ENCODE peak calls at places on chromosome 4, in ten cellular contexts. One of them, this sample, is unnamed.

GRCh38 chr4:123606946-123607542 is 210.4 kb downstream of the SPRY1 start:
- DNase-seq in Peyer's patch: no peak
- DNase-seq in ovary: no peak
- DNase-seq in testis: no peak
- DNase-seq in heart left ventricle: no peak
- DNase-seq in right lobe of liver: no peak
- DNase-seq in erythroblast: no peak
- DNase-seq in transverse colon: no peak
- DNase-seq in tibial nerve: no peak
- DNase-seq in lower leg skin: no peak
- DNase-seq in this sample: no peak

GRCh38 chr4:124686279-124686678 is 26.3 kb downstream of the ANKRD50 start:
- DNase-seq in Peyer's patch: no peak
- DNase-seq in ovary: no peak
- DNase-seq in testis: no peak
- DNase-seq in heart left ventricle: no peak
- DNase-seq in right lobe of liver: no peak
- DNase-seq in erythroblast: no peak
- DNase-seq in transverse colon: no peak
- DNase-seq in tibial nerve: no peak
- DNase-seq in lower leg skin: no peak
- DNase-seq in this sample: no peak

GRCh38 chr4:41432889-41433288 is 105.1 kb upstream of the LIMCH1 start:
- DNase-seq in Peyer's patch: no peak
- DNase-seq in ovary: no peak
- DNase-seq in testis: no peak
- DNase-seq in heart left ventricle: no peak
- DNase-seq in right lobe of liver: no peak
- DNase-seq in erythroblast: no peak
- DNase-seq in transverse colon: no peak
- DNase-seq in tibial nerve: no peak
- DNase-seq in lower leg skin: no peak
- DNase-seq in this sample: no peak

GRCh38 chr4:3808597-3808996 is 42.4 kb downstream of the ADRA2C start:
- DNase-seq in Peyer's patch: no peak
- DNase-seq in ovary: no peak
- DNase-seq in testis: no peak
- DNase-seq in heart left ventricle: no peak
- DNase-seq in right lobe of liver: no peak
- DNase-seq in erythroblast: no peak
- DNase-seq in transverse colon: no peak
- DNase-seq in tibial nerve: no peak
- DNase-seq in lower leg skin: no peak
- DNase-seq in this sample: no peak

GRCh38 chr4:11487139-11487538 is 58.4 kb upstream of the HS3ST1 start:
- DNase-seq in Peyer's patch: no peak
- DNase-seq in ovary: no peak
- DNase-seq in testis: no peak
- DNase-seq in heart left ventricle: no peak
- DNase-seq in right lobe of liver: no peak
- DNase-seq in erythroblast: no peak
- DNase-seq in transverse colon: no peak
- DNase-seq in tibial nerve: no peak
- DNase-seq in lower leg skin: no peak
- DNase-seq in this sample: no peak

GRCh38 chr4:176436500-176436973 is 116.8 kb downstream of the SPCS3 start:
- DNase-seq in Peyer's patch: no peak
- DNase-seq in ovary: no peak
- DNase-seq in testis: no peak
- DNase-seq in heart left ventricle: no peak
- DNase-seq in right lobe of liver: no peak
- DNase-seq in erythroblast: no peak
- DNase-seq in transverse colon: no peak
- DNase-seq in tibial nerve: no peak
- DNase-seq in lower leg skin: no peak
- DNase-seq in this sample: peak

GRCh38 chr4:48175806-48176205 is 41.8 kb upstream of the TXK start:
- DNase-seq in Peyer's patch: no peak
- DNase-seq in ovary: no peak
- DNase-seq in testis: no peak
- DNase-seq in heart left ventricle: no peak
- DNase-seq in right lobe of liver: no peak
- DNase-seq in erythroblast: no peak
- DNase-seq in transverse colon: no peak
- DNase-seq in tibial nerve: no peak
- DNase-seq in lower leg skin: no peak
- DNase-seq in this sample: no peak

GRCh38 chr4:41438564-41438963 is 99.4 kb upstream of the LIMCH1 start:
- DNase-seq in Peyer's patch: no peak
- DNase-seq in ovary: no peak
- DNase-seq in testis: no peak
- DNase-seq in heart left ventricle: no peak
- DNase-seq in right lobe of liver: peak
- DNase-seq in erythroblast: no peak
- DNase-seq in transverse colon: no peak
- DNase-seq in tibial nerve: no peak
- DNase-seq in lower leg skin: no peak
- DNase-seq in this sample: no peak

GRCh38 chr4:94695389-94695788 is 62.4 kb upstream of the BMPR1B start:
- DNase-seq in Peyer's patch: no peak
- DNase-seq in ovary: no peak
- DNase-seq in testis: no peak
- DNase-seq in heart left ventricle: no peak
- DNase-seq in right lobe of liver: no peak
- DNase-seq in erythroblast: no peak
- DNase-seq in transverse colon: no peak
- DNase-seq in tibial nerve: no peak
- DNase-seq in lower leg skin: no peak
- DNase-seq in this sample: no peak

GRCh38 chr4:157674699-157675098 is 454.2 kb downstream of the GRIA2 start:
- DNase-seq in Peyer's patch: no peak
- DNase-seq in ovary: no peak
- DNase-seq in testis: no peak
- DNase-seq in heart left ventricle: no peak
- DNase-seq in right lobe of liver: no peak
- DNase-seq in erythroblast: no peak
- DNase-seq in transverse colon: no peak
- DNase-seq in tibial nerve: no peak
- DNase-seq in lower leg skin: no peak
- DNase-seq in this sample: no peak

GRCh38 chr4:150579591-150580234 is 2.2 kb upstream of the MAB21L2 start:
- DNase-seq in Peyer's patch: no peak
- DNase-seq in ovary: no peak
- DNase-seq in testis: peak
- DNase-seq in heart left ventricle: peak
- DNase-seq in right lobe of liver: peak
- DNase-seq in erythroblast: no peak
- DNase-seq in transverse colon: no peak
- DNase-seq in tibial nerve: no peak
- DNase-seq in lower leg skin: no peak
- DNase-seq in this sample: no peak

GRCh38 chr4:113101669-113102068 is 52.2 kb downstream of the ANK2 start:
- DNase-seq in Peyer's patch: no peak
- DNase-seq in ovary: no peak
- DNase-seq in testis: no peak
- DNase-seq in heart left ventricle: no peak
- DNase-seq in right lobe of liver: no peak
- DNase-seq in erythroblast: no peak
- DNase-seq in transverse colon: no peak
- DNase-seq in tibial nerve: no peak
- DNase-seq in lower leg skin: no peak
- DNase-seq in this sample: no peak

DNA sequence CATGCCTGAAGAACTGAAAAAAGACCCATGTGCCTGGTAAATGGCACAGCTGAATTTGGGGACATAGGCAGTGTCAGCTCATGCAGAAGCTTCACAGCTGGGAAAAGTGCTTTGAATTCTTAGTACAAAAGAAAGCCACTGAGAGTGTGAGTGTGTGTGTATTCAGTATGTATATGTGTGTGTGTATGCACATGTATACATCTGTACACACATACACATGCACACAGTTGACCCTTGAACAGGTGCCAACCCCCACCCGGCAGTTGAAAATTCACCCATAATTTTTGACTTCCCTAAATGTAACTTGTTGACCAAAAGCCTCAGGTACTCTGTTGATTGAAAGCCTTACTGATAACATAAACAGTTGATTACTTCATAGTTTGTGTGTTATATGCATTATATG is 49.5 kb upstream of the ENPP6 start:
- DNase-seq in Peyer's patch: no peak
- DNase-seq in ovary: no peak
- DNase-seq in testis: no peak
- DNase-seq in heart left ventricle: no peak
- DNase-seq in right lobe of liver: no peak
- DNase-seq in erythroblast: peak
- DNase-seq in transverse colon: no peak
- DNase-seq in tibial nerve: no peak
- DNase-seq in lower leg skin: peak
- DNase-seq in this sample: no peak
- TF ChIP-seq POLR2A in Peyer's patch: no peak
- TF ChIP-seq POLR2A in ovary: no peak
- TF ChIP-seq POLR2A in testis: no peak
- TF ChIP-seq POLR2A in heart left ventricle: no peak
- TF ChIP-seq POLR2A in right lobe of liver: no peak
- TF ChIP-seq POLR2A in erythroblast: no peak
- TF ChIP-seq POLR2A in transverse colon: no peak
- TF ChIP-seq POLR2A in tibial nerve: no peak
- TF ChIP-seq POLR2A in lower leg skin: no peak
- TF ChIP-seq POLR2A in this sample: no peak

GRCh38 chr4:82560853-82561744 is 689 bp downstream of the TMEM150C start:
- DNase-seq in Peyer's patch: no peak
- DNase-seq in ovary: peak
- DNase-seq in testis: no peak
- DNase-seq in heart left ventricle: no peak
- DNase-seq in right lobe of liver: peak
- DNase-seq in erythroblast: no peak
- DNase-seq in transverse colon: peak
- DNase-seq in tibial nerve: no peak
- DNase-seq in lower leg skin: no peak
- DNase-seq in this sample: no peak

GRCh38 chr4:82562553-82562854 is 716 bp upstream of the TMEM150C start:
- DNase-seq in Peyer's patch: no peak
- DNase-seq in ovary: no peak
- DNase-seq in testis: no peak
- DNase-seq in heart left ventricle: no peak
- DNase-seq in right lobe of liver: no peak
- DNase-seq in erythroblast: no peak
- DNase-seq in transverse colon: no peak
- DNase-seq in tibial nerve: no peak
- DNase-seq in lower leg skin: no peak
- DNase-seq in this sample: no peak

GRCh38 chr4:82567444-82567843 is 5.7 kb upstream of the TMEM150C start:
- DNase-seq in Peyer's patch: no peak
- DNase-seq in ovary: no peak
- DNase-seq in testis: no peak
- DNase-seq in heart left ventricle: no peak
- DNase-seq in right lobe of liver: no peak
- DNase-seq in erythroblast: no peak
- DNase-seq in transverse colon: no peak
- DNase-seq in tibial nerve: no peak
- DNase-seq in lower leg skin: no peak
- DNase-seq in this sample: no peak

GRCh38 chr4:82559735-82560120 is 2.1 kb downstream of the TMEM150C start:
- DNase-seq in Peyer's patch: no peak
- DNase-seq in ovary: no peak
- DNase-seq in testis: no peak
- DNase-seq in heart left ventricle: no peak
- DNase-seq in right lobe of liver: no peak
- DNase-seq in erythroblast: no peak
- DNase-seq in transverse colon: no peak
- DNase-seq in tibial nerve: no peak
- DNase-seq in lower leg skin: no peak
- DNase-seq in this sample: no peak

DNA sequence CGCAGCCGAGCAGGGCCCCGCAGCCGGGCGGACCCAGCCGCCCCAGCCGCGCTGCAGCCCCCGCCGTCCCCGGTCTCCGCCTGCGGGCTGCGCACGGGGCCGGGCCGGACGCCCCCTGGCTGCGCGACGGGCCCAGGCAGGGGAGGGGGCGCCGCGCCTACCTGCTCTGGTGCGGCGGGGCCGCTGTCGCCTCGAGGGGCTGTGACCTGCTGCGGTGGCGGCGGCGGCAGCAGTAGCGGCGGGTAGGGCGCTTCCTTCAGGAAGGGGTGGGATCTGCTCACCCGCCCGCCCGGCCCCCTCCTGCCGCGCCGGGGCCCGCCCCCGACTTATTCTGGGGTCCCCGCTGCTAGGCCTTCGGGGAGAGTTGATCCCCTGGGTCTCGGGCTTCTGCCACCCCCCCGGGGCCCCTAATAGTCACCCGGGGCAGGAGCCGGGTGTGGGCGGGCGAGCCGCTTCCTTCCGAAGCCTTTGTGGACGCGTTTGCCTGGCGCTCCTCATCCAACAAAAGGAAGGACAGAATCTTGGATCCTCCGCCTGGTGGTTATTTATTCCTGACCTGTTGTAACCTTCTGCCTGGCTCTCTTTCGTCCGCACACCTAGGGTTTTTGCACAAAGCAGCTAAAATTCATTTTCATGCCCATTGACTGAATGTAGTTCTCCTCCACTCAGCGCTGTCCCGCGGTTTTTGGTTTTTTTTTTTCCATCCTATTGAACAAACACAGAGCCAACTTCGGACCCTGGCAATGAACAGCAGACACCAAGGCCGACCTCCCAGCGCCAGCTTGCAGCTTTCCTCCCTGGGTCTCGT is at the start of gene TMEM150C:
- DNase-seq in Peyer's patch: no peak
- DNase-seq in ovary: peak
- DNase-seq in testis: peak
- DNase-seq in heart left ventricle: peak
- DNase-seq in right lobe of liver: peak
- DNase-seq in erythroblast: no peak
- DNase-seq in transverse colon: peak
- DNase-seq in tibial nerve: no peak
- DNase-seq in lower leg skin: no peak
- DNase-seq in this sample: no peak
- TF ChIP-seq POLR2A in Peyer's patch: no peak
- TF ChIP-seq POLR2A in ovary: no peak
- TF ChIP-seq POLR2A in testis: no peak
- TF ChIP-seq POLR2A in heart left ventricle: no peak
- TF ChIP-seq POLR2A in right lobe of liver: no peak
- TF ChIP-seq POLR2A in erythroblast: no peak
- TF ChIP-seq POLR2A in transverse colon: no peak
- TF ChIP-seq POLR2A in tibial nerve: no peak
- TF ChIP-seq POLR2A in lower leg skin: no peak
- TF ChIP-seq POLR2A in this sample: peak

GRCh38 chr4:144820115-144820514 is 174.2 kb downstream of the HHIP start:
- DNase-seq in Peyer's patch: no peak
- DNase-seq in ovary: no peak
- DNase-seq in testis: no peak
- DNase-seq in heart left ventricle: no peak
- DNase-seq in right lobe of liver: no peak
- DNase-seq in erythroblast: no peak
- DNase-seq in transverse colon: no peak
- DNase-seq in tibial nerve: no peak
- DNase-seq in lower leg skin: no peak
- DNase-seq in this sample: no peak
- TF ChIP-seq POLR2A in Peyer's patch: no peak
- TF ChIP-seq POLR2A in ovary: no peak
- TF ChIP-seq POLR2A in testis: no peak
- TF ChIP-seq POLR2A in heart left ventricle: no peak
- TF ChIP-seq POLR2A in right lobe of liver: no peak
- TF ChIP-seq POLR2A in erythroblast: no peak
- TF ChIP-seq POLR2A in transverse colon: no peak
- TF ChIP-seq POLR2A in tibial nerve: no peak
- TF ChIP-seq POLR2A in lower leg skin: no peak
- TF ChIP-seq POLR2A in this sample: no peak

GRCh38 chr4:99417125-99417524 is 18.0 kb downstream of the ADH7 start:
- DNase-seq in Peyer's patch: no peak
- DNase-seq in ovary: no peak
- DNase-seq in testis: no peak
- DNase-seq in heart left ventricle: no peak
- DNase-seq in right lobe of liver: no peak
- DNase-seq in erythroblast: no peak
- DNase-seq in transverse colon: no peak
- DNase-seq in tibial nerve: no peak
- DNase-seq in lower leg skin: no peak
- DNase-seq in this sample: no peak
- TF ChIP-seq POLR2A in Peyer's patch: no peak
- TF ChIP-seq POLR2A in ovary: no peak
- TF ChIP-seq POLR2A in testis: no peak
- TF ChIP-seq POLR2A in heart left ventricle: no peak
- TF ChIP-seq POLR2A in right lobe of liver: no peak
- TF ChIP-seq POLR2A in erythroblast: no peak
- TF ChIP-seq POLR2A in transverse colon: no peak
- TF ChIP-seq POLR2A in tibial nerve: no peak
- TF ChIP-seq POLR2A in lower leg skin: no peak
- TF ChIP-seq POLR2A in this sample: no peak

This sample was measured in H54.